ENCODE peak calls at places on chromosome 14, in four cellular contexts. Q, E, O and G are unnamed samples.

GRCh38 chr14:74207943-74208342 is 31.3 kb upstream of the VSX2 start:
- DNase-seq in O (no peak), Q (no peak), E (no peak), G (no peak)

GRCh38 chr14:106417224-106418049 is 891.1 kb downstream of the TMEM121 start:
- DNase-seq in O (peak; percentile 65), E (peak; percentile 87), Q (no peak), G (peak; percentile 46)

GRCh38 chr14:26204954-26205479 is 392.8 kb downstream of the NOVA1 start:
- DNase-seq in O (peak; percentile 7), E (peak; percentile 70), Q (peak; percentile 59), G (peak; percentile 82)

GRCh38 chr14:59634617-59635016 is 58.0 kb upstream of the CCDC175 start:
- DNase-seq in O (no peak), E (no peak), Q (no peak), G (no peak)

GRCh38 chr14:34398024-34398423 is 64.0 kb downstream of the SPTSSA start:
- DNase-seq in Q (no peak), O (no peak), E (no peak), G (no peak)

GRCh38 chr14:105500036-105500725 is 9.1 kb downstream of the TEDC1 start:
- DNase-seq in O (peak; percentile 17), Q (no peak), E (no peak), G (peak; percentile 6)

GRCh38 chr14:89445252-89445973 is 28.4 kb upstream of the FOXN3 start:
- DNase-seq in E (no peak), O (no peak), Q (no peak), G (no peak)

GRCh38 chr14:51547260-51547659 is 104.5 kb upstream of the FRMD6 start:
- DNase-seq in E (no peak), O (peak; percentile 30), Q (no peak), G (no peak)

GRCh38 chr14:24392327-24393098 is 6.3 kb upstream of the NYNRIN start:
- DNase-seq in O (no peak), E (no peak), Q (no peak), G (no peak)

GRCh38 chr14:54730156-54730961 is 163.4 kb downstream of the SAMD4A start:
- DNase-seq in O (peak; percentile 19), E (no peak), Q (no peak), G (no peak)

GRCh38 chr14:101225729-101226152 is 322.2 kb upstream of the RTL1 start:
- DNase-seq in E (no peak), Q (no peak), O (no peak), G (no peak)

GRCh38 chr14:102157346-102157745 is 17.6 kb downstream of the WDR20 start:
- DNase-seq in Q (no peak), E (no peak), O (no peak), G (no peak)

GRCh38 chr14:89258728-89259273 is 158.2 kb downstream of the FOXN3 start:
- DNase-seq in Q (no peak), E (no peak), O (no peak), G (no peak)

GRCh38 chr14:30034049-30034635 is 106.5 kb upstream of the PRKD1 start:
- DNase-seq in O (no peak), Q (no peak), E (no peak), G (no peak)

GRCh38 chr14:85250369-85250768 is 279.6 kb upstream of the FLRT2 start:
- DNase-seq in E (no peak), Q (no peak), O (peak; percentile 3), G (no peak)

GRCh38 chr14:91755560-91755959 is 23.7 kb upstream of the CATSPERB start:
- DNase-seq in E (no peak), O (no peak), Q (no peak), G (no peak)

GRCh38 chr14:31881531-31882310 is 195.4 kb upstream of the ARHGAP5 start:
- DNase-seq in O (no peak), E (no peak), Q (no peak), G (no peak)

GRCh38 chr14:104749958-104750529 is 2.9 kb upstream of the SIVA1 start:
- DNase-seq in O (no peak), Q (no peak), E (peak; percentile 61), G (no peak)

GRCh38 chr14:101200650-101201516 is 297.4 kb upstream of the RTL1 start:
- DNase-seq in Q (peak; percentile 28), E (peak; percentile 53), O (peak; percentile 13), G (peak; percentile 14)

GRCh38 chr14:90518941-90519256 is 122.1 kb downstream of the CALM1 start:
- DNase-seq in E (peak; percentile 76), O (no peak), Q (no peak), G (no peak)

GRCh38 chr14:53838374-53838773 is 118.3 kb downstream of the BMP4 start:
- DNase-seq in E (no peak), Q (no peak), O (no peak), G (no peak)

GRCh38 chr14:74973003-74973614 is 17.7 kb upstream of the PGF start:
- DNase-seq in E (peak; percentile 86), Q (no peak), O (peak; percentile 47), G (peak; percentile 52)

GRCh38 chr14:72925171-72925759 is 999 bp upstream of the DCAF4 start:
- DNase-seq in E (no peak), Q (no peak), O (no peak), G (no peak)

GRCh38 chr14:70660967-70661871 is 19.5 kb downstream of the TTC9 start:
- DNase-seq in Q (no peak), E (no peak), O (no peak), G (no peak)

GRCh38 chr14:64928239-64929002 is 14.1 kb downstream of the GPX2 start:
- DNase-seq in E (no peak), Q (no peak), O (no peak), G (no peak)

GRCh38 chr14:45284802-45285201 is 31.8 kb upstream of the MIS18BP1 start:
- DNase-seq in Q (no peak), O (no peak), E (no peak), G (no peak)

GRCh38 chr14:73467377-73467776 is 9.0 kb upstream of the NUMB start:
- DNase-seq in E (peak; percentile 86), O (no peak), Q (no peak), G (no peak)

GRCh38 chr14:20516921-20517320 is 11.6 kb downstream of the RNASE10 start:
- DNase-seq in Q (no peak), E (no peak), O (no peak), G (no peak)

GRCh38 chr14:52640137-52640536 is 55.2 kb downstream of the ERO1A start:
- DNase-seq in Q (no peak), O (no peak), E (no peak), G (no peak)

GRCh38 chr14:75236897-75237296 is 41.7 kb upstream of the FOS start:
- DNase-seq in O (no peak), Q (no peak), E (no peak), G (no peak)

GRCh38 chr14:94593749-94594431 is 12.7 kb downstream of the SERPINA5 start:
- DNase-seq in Q (no peak), O (no peak), E (no peak), G (no peak)

GRCh38 chr14:71096947-71097346 is 189.7 kb downstream of the PCNX1 start:
- DNase-seq in E (no peak), Q (no peak), O (no peak), G (no peak)

GRCh38 chr14:60561845-60562746 is 53.1 kb downstream of the SIX6 start:
- DNase-seq in Q (no peak), E (no peak), O (peak; percentile 36), G (no peak)

GRCh38 chr14:55077691-55078151 is 26.3 kb downstream of the MAPK1IP1L start:
- DNase-seq in O (no peak), Q (no peak), E (no peak), G (no peak)

GRCh38 chr14:64191756-64192155 is 102.4 kb downstream of the ESR2 start:
- DNase-seq in O (no peak), Q (no peak), E (no peak), G (no peak)

GRCh38 chr14:51534623-51535022 is 117.1 kb upstream of the FRMD6 start:
- DNase-seq in E (no peak), Q (peak; percentile 85), O (no peak), G (peak; percentile 14)

GRCh38 chr14:32679927-32680612 is 258.6 kb upstream of the NPAS3 start:
- DNase-seq in O (no peak), E (no peak), Q (no peak), G (no peak)

DNA sequence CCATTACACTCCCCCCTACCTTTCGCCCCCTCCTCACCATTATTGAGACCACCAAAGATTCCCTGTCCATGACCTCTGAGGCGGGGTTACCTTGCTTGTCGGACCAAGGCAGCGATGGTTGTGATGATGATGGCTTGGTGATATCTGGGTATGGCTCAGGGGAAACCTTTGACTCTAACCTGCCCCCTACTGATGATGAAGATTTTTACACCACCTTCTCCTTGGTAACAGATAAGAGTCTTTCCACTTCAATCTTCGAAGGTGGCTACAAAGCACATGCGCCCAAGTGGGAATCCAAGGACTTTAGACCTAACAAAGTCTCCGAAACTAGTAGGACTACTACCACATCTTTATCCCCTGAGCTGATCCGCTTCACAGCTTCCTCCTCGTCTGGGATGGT is 350.2 kb downstream of the DIO2 start:
- DNase-seq in Q (no peak), O (no peak), E (no peak), G (no peak)
- H3K9me3 ChIP-seq in Q (no peaks in the 10 kb centered on the region), O (no peaks in the 10 kb centered on the region), E (no peaks in the 10 kb centered on the region), G (no peaks in the 10 kb centered on the region)

DNA sequence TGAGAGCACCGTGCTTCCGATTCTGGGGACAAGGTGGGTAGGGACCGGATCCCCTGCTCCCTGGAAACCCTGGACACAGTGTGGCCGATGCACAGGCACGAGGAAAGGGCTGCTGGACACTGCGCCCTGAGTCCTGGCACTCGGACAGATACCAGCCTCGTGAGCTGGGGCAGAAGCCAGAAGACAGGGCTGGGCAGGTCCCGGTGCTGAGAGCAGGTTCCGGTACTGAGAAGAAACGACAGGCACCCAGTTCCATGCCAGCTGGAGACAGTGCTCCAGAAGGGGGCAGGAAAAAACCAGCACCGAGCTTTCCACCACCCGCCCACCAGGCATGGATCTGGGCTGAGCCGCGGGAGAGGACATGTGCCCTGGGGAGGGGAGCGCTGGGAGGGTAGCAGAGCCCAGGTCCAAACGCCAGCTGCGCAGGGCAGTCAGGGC is 6.5 kb downstream of the XRCC3 start:
- DNase-seq in O (no peak), Q (no peak), E (no peak), G (no peak)
- TF ChIP-seq POLR2AphosphoS5 in O (no peak), Q (no peak), E (no peak), G (no peak)

DNA sequence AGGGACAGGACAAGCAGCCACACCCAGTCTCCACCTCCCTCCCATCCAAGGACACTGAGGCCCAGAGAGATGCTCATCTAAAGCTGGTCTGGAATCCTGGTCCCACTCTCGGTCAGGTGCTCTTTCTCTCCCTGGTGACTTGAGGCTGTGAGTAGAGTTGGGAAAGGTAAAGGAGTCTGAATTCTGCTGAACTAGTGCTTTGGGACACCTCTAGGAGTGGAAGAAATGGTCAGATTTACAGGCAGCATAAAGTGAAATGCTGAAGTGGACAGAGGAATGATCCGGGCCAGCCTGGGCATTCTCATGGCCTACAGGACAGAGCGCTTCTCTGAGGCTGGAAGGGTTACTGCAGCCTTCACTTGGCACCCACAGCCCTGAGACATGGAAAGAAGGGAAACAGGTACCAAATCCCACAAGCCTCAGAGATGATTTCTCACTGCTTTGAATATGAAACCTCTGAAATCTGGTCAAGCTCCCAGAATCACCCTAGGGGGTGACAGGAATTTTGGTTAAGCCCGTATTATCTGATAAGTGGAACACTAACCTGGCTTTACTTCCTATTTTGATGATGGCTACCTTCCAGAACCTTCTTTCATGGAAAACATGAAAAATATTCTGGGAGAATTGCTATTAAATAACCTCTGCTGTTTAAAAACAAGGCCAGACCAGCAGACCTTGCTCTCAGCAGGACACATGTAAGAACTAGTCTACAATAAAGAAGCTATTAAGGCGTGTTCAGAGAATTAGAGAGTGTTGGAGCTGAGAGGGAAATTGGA is 281.7 kb downstream of the ZFP36L1 start:
- DNase-seq in E (no peak), O (no peak), Q (no peak), G (no peak)
- TF ChIP-seq CTCF in E (no peak), O (peak; percentile 20), Q (no peak), G (no peak)

GRCh38 chr14:86388216-86388615 is 858.3 kb downstream of the FLRT2 start:
- DNase-seq in Q (no peak), E (no peak), O (no peak), G (no peak)
- H3K9me3 ChIP-seq in Q (no peaks in the 10 kb centered on the region), E (peaks cover 5% of the 10 kb centered on the region), O (no peaks in the 10 kb centered on the region), G (peaks cover 17% of the 10 kb centered on the region)

GRCh38 chr14:22598099-22598895 is at the start of gene ABHD4:
- DNase-seq in E (peak; percentile 96), O (peak; percentile 89), Q (peak; percentile 87), G (peak; percentile 89)
- TF ChIP-seq POLR2AphosphoS5 in E (peak; percentile 94), O (peak; percentile 69), Q (peak; percentile 88), G (peak; percentile 93)